ENCODE peak calls at places on chromosomes 1 and 21, in five cellular contexts. Z is ovary; W is IMR-90; X is trophoblast cell; E is CD4-positive, alpha-beta memory T cell. J is an unnamed sample. For H3K4me1 and H3K9me3, the result is how much of the 10 kb centered on the place peaks cover.

GRCh38 chr1:165699577-165699976 is 1.2 kb upstream of the ALDH9A1 start:
- DNase-seq in Z (no peak), W (no peak), X (no peak), E (no peak), J (no peak)

GRCh38 chr1:90940746-90941145 is 81.1 kb downstream of the ZNF644 start:
- DNase-seq in Z (no peak), W (no peak), X (no peak), E (no peak), J (no peak)

GRCh38 chr1:25780318-25781129 is 19.5 kb upstream of the SELENON start:
- DNase-seq in Z (peak), W (peak), X (no peak), E (no peak), J (no peak)

GRCh38 chr1:240999826-241000225 is 357.2 kb downstream of the RGS7 start:
- DNase-seq in Z (no peak), W (no peak), X (no peak), E (no peak), J (no peak)

GRCh38 chr1:63152572-63152971 is 169.8 kb upstream of the FOXD3 start:
- DNase-seq in Z (no peak), W (no peak), X (peak), E (no peak), J (no peak)

GRCh38 chr1:146020058-146020738 is 1.3 kb downstream of the HJV start:
- DNase-seq in Z (no peak), W (no peak), X (no peak), E (no peak), J (no peak)

GRCh38 chr1:154945962-154946850 is 9.7 kb upstream of the PMVK start:
- DNase-seq in Z (no peak), W (no peak), X (no peak), E (peak), J (no peak)

GRCh38 chr21:45290948-45291612 is 3.4 kb upstream of the POFUT2 start:
- DNase-seq in Z (peak), W (peak), X (no peak), E (no peak), J (no peak)

GRCh38 chr1:19618428-19618827 is 25.7 kb upstream of the NBL1 start:
- DNase-seq in Z (no peak), W (no peak), X (no peak), E (no peak), J (no peak)

GRCh38 chr1:218304281-218305039 is 19.4 kb downstream of the RRP15 start:
- DNase-seq in Z (no peak), W (peak), X (no peak), E (no peak), J (no peak)

GRCh38 chr1:205916541-205916940 is 26.7 kb downstream of the SLC26A9 start:
- DNase-seq in Z (no peak), W (peak), X (no peak), E (no peak), J (no peak)

GRCh38 chr1:28280501-28280900 is 21.2 kb downstream of the SESN2 start:
- DNase-seq in Z (no peak), W (no peak), X (peak), E (no peak), J (no peak)

GRCh38 chr1:209648931-209649776 is 3.1 kb downstream of the LAMB3 start:
- DNase-seq in Z (no peak), W (peak), X (peak), E (no peak), J (no peak)

GRCh38 chr1:112686417-112686816 is 12.0 kb downstream of the MOV10 start:
- DNase-seq in Z (no peak), W (peak), X (no peak), E (no peak), J (no peak)

GRCh38 chr1:41488599-41488905 is 4.1 kb upstream of the EDN2 start:
- DNase-seq in Z (no peak), W (no peak), X (no peak), E (no peak), J (no peak)

GRCh38 chr1:955439-955838 is 3.6 kb downstream of the NOC2L start:
- DNase-seq in Z (no peak), W (no peak), X (no peak), E (no peak), J (no peak)

GRCh38 chr1:221576268-221576667 is 165.6 kb downstream of the DUSP10 start:
- DNase-seq in Z (no peak), W (peak), X (no peak), E (no peak), J (no peak)
- H3K27ac ChIP-seq in Z (no peak), W (peak), X (no peak), E (no peak), J (no peak)

GRCh38 chr1:12129624-12130023 is 37.2 kb upstream of the TNFRSF1B start:
- DNase-seq in Z (no peak), W (no peak), X (no peak), E (no peak), J (no peak)
- H3K4me1 ChIP-seq in Z (under half), W (under half), X (under half), E (half or more), J (half or more)

DNA sequence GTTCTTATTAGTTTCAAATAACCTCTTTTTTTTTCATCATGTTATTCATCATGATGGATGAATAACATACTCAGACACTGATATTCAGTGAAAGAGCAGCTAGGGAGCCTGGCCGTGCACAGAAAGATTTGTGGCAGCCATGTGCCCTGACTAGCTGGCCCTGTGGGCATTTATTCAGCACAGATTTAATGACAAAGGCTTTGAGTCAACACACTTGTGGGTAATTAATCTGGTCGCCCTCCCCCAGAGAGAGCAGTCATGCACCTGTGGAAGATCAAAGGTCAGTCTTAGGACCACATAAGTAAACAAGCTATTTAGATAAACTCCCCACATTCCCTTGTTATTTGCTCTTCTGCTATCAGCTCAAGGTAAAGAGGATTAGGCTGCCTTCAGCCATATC is 153.2 kb upstream of the HMCN1 start:
- DNase-seq in Z (no peak), W (no peak), X (no peak), E (no peak), J (no peak)
- H3K9me3 ChIP-seq in Z (under half), W (under half), X (under half), E (under half), J (under half)

GRCh38 chr1:167456500-167456899 is 61.8 kb downstream of the CD247 start:
- DNase-seq in Z (no peak), W (no peak), X (no peak), E (no peak), J (no peak)
- H3K27ac ChIP-seq in Z (no peak), W (no peak), X (no peak), E (peak), J (peak)

GRCh38 chr1:153804112-153804511 is 28.9 kb downstream of the SLC27A3 start:
- DNase-seq in Z (peak), W (no peak), X (no peak), E (no peak), J (no peak)
- H3K4me1 ChIP-seq in Z (under half), W (under half), X (under half), E (under half), J (under half)

GRCh38 chr1:118989878-118990378 is 1.8 kb upstream of the TBX15 start:
- DNase-seq in Z (no peak), W (no peak), X (no peak), E (no peak), J (no peak)
- H3K9me3 ChIP-seq in Z (under half), W (under half), X (under half), E (under half), J (under half)

GRCh38 chr1:20850021-20850420 is 62.9 kb upstream of the HP1BP3 start:
- DNase-seq in Z (no peak), W (no peak), X (no peak), E (no peak), J (no peak)
- H3K27ac ChIP-seq in Z (no peak), W (no peak), X (no peak), E (no peak), J (no peak)

DNA sequence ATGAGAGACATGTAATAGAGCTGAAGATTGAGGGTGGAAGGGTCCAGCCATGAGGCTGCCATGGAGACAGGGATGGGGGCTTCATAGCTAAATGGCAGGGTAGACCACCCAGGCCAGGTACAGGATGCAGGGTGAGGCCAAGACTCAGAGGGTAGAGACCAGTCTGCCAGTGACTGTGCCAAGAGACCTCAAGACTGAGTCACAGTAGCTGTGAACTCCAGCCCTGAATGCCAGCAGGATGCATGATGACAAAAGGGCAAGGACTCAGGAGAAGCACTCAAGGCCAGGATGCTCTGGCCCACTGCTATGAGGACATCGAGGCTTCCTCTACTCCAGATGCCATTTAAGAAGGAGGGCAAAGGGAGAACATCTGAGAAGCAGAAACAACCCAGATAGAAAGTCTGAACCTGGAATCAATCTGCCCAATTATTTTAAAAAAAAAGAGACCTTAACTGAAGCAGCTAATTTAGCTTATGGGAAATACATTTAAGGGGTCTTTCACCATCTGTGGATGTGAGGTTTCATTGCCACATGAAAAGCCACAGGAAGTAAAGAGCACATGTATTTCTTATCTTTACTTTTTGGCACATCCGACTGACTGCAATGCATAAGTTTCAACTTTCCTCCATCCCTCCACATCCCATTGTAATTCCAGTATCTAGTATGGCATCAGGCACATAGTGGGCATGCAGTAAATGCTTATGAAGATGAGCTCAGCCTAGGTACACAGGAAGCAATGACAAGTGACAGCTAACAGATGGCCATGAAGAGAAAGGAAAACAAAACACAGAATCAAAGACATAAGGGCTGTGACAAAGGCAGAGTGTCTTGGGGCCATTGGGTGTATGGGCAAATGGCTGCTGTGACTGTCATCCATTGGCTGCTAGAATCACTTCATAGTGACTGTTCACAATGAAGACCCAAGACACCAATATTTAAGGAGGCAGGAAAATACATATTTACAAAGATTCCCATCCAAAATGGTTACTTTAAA is 40.2 kb downstream of the SUSD4 start:
- DNase-seq in Z (no peak), W (no peak), X (no peak), E (no peak), J (no peak)
- H3K4me1 ChIP-seq in Z (under half), W (under half), X (under half), E (under half), J (under half)

DNA sequence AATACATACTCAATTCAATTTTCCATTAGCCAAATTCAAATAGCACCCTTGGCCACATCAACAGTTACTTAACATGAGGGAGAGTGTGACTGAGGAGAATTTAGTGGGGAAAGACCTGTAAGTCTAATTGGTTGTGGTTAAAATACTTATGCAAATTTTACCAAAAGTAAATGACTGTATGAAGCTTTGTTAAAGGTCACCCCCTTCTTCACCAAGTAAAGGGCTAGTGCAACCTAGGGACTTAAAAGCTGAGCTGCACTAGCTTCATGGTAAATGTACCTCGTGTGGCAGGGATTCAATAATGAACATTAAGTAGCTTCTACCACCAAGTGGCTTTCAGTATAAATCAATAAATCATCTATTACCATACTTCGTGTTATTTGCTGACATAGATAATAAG is 372.0 kb downstream of the NTNG1 start:
- DNase-seq in Z (no peak), W (no peak), X (no peak), E (no peak), J (no peak)
- H3K9me3 ChIP-seq in Z (under half), W (under half), X (under half), E (under half), J (under half)

GRCh38 chr1:236429715-236430274 is 35.7 kb downstream of the EDARADD start:
- DNase-seq in Z (no peak), W (no peak), X (no peak), E (no peak), J (no peak)
- H3K27ac ChIP-seq in Z (no peak), W (no peak), X (no peak), E (no peak), J (no peak)

J was measured in CD4-positive, CD25-positive, alpha-beta regulatory T cell.